ENCODE peak calls at places on chromosomes 7 and 10, in six cellular contexts. K is colonic mucosa; S is AG09319; D is activated CD8-positive, alpha-beta memory T cell treated with anti-CD3 and anti-CD28 coated beads for 4 hours; Y is dermis blood vessel endothelial cell; G is substantia nigra. E is an unnamed sample.

GRCh38 chr7:46059308-46060020 is 138.4 kb upstream of the IGFBP3 start:
- DNase-seq in K (no peak), S (no peak), D (no peak), Y (no peak), G (no peak), E (peak; percentile 41)

GRCh38 chr7:129212596-129212995 is 12.2 kb upstream of the AHCYL2 start:
- DNase-seq in K (no peak), S (no peak), D (no peak), Y (no peak), G (no peak), E (no peak)

GRCh38 chr10:101287922-101288638 is 58.8 kb upstream of the LBX1 start:
- DNase-seq in K (no peak), S (no peak), D (no peak), Y (peak; percentile 68), G (no peak), E (no peak)

GRCh38 chr10:45008524-45009161 is 7.9 kb downstream of the ZNF22 start:
- DNase-seq in K (peak; percentile 50), S (peak; percentile 68), D (no peak), Y (peak; percentile 94), G (no peak), E (peak; percentile 55)

GRCh38 chr7:46744957-46745699 is 824.1 kb upstream of the IGFBP3 start:
- DNase-seq in K (no peak), S (no peak), D (no peak), Y (no peak), G (no peak), E (no peak)

GRCh38 chr10:71634531-71635164 is 84.9 kb downstream of the C10orf105 start:
- DNase-seq in K (peak; percentile 75), S (no peak), D (no peak), Y (no peak), G (no peak), E (peak; percentile 82)

GRCh38 chr10:76033457-76034196 is 602.2 kb downstream of the LRMDA start:
- DNase-seq in K (no peak), S (peak; percentile 31), D (no peak), Y (no peak), G (no peak), E (peak; percentile 79)

GRCh38 chr7:7681191-7681935 is 37.0 kb downstream of the RPA3 start:
- DNase-seq in K (peak; percentile 69), S (peak; percentile 28), D (no peak), Y (peak; percentile 81), G (no peak), E (peak; percentile 68)

GRCh38 chr10:29740981-29741545 is 106.3 kb upstream of the SVIL start:
- DNase-seq in K (no peak), S (no peak), D (no peak), Y (no peak), G (no peak), E (no peak)

GRCh38 chr7:151125835-151126481 is 39.7 kb downstream of the AGAP3 start:
- DNase-seq in K (peak; percentile 83), S (no peak), D (no peak), Y (no peak), G (no peak), E (no peak)

GRCh38 chr7:751826-752225 is 24.7 kb upstream of the PRKAR1B start:
- DNase-seq in K (no peak), S (no peak), D (no peak), Y (no peak), G (no peak), E (no peak)